ENCODE peak calls at places on chromosome 9, in eight cellular contexts. Y is GM03348; C is stimulated activated CD4-positive, alpha-beta T cell treated with anti-CD3 and anti-CD28 coated beads, Interleukin-2, amount 100 ng/mL, for 24 hours; K is ACHN; T is GM18507; U is head of caudate nucleus; J is GM20000; H is stimulated activated naive CD4-positive, alpha-beta T cell. O is an unnamed sample.

GRCh38 chr9:85262333-85262732 is 479.4 kb downstream of the AGTPBP1 start:
- DNase-seq in K (no peak), C (no peak), T (no peak), U (no peak), H (no peak), Y (no peak), J (no peak), O (no peak)

GRCh38 chr9:126985870-126986498 is 71.4 kb downstream of the RALGPS1 start:
- DNase-seq in H (peak; percentile 81), K (peak; percentile 80), Y (peak; percentile 61), J (peak; percentile 41), U (peak; percentile 26), C (peak; percentile 81), T (peak; percentile 35), O (peak; percentile 36)

GRCh38 chr9:73736266-73736665 is 584.6 kb downstream of the ANXA1 start:
- DNase-seq in T (no peak), U (no peak), H (no peak), Y (no peak), J (no peak), C (no peak), K (no peak), O (no peak)

GRCh38 chr9:4967521-4967920 is 17.6 kb upstream of the JAK2 start:
- DNase-seq in C (no peak), H (no peak), Y (peak; percentile 60), T (no peak), J (no peak), K (no peak), U (no peak), O (no peak)

GRCh38 chr9:111442360-111443027 is 41.7 kb downstream of the ECPAS start:
- DNase-seq in J (no peak), Y (no peak), U (no peak), T (no peak), C (no peak), K (no peak), H (no peak), O (no peak)

GRCh38 chr9:122498883-122499288 is 11.7 kb upstream of the OR1J2 start:
- DNase-seq in K (peak; percentile 41), C (no peak), U (peak; percentile 3), J (peak; percentile 47), T (peak; percentile 3), Y (peak; percentile 56), H (no peak), O (no peak)

GRCh38 chr9:125549465-125550215 is 157.4 kb downstream of the MAPKAP1 start:
- DNase-seq in J (no peak), T (no peak), K (no peak), Y (peak; percentile 65), H (no peak), U (no peak), C (no peak), O (no peak)

GRCh38 chr9:127980056-127980705 is 608 bp downstream of the EEIG1 start:
- DNase-seq in T (no peak), J (peak; percentile 74), H (peak; percentile 35), Y (peak; percentile 51), U (peak; percentile 26), C (peak; percentile 51), K (peak; percentile 28), O (peak; percentile 80)

GRCh38 chr9:77648458-77649108 is 461 bp upstream of the GNA14 start:
- DNase-seq in U (peak; percentile 48), T (no peak), J (no peak), H (no peak), K (peak; percentile 25), C (no peak), Y (peak; percentile 36), O (no peak)

GRCh38 chr9:4167040-4167671 is 132.7 kb downstream of the GLIS3 start:
- DNase-seq in J (no peak), C (no peak), Y (peak; percentile 75), H (no peak), T (no peak), U (no peak), K (no peak), O (no peak)

GRCh38 chr9:71911908-71912325 is 478 bp downstream of the C9orf85 start:
- DNase-seq in Y (peak; percentile 50), K (peak; percentile 15), J (no peak), U (no peak), H (no peak), C (no peak), T (no peak), O (no peak)

GRCh38 chr9:135455401-135456030 is 24.1 kb upstream of the PPP1R26 start:
- DNase-seq in T (no peak), C (no peak), J (peak; percentile 3), H (no peak), K (no peak), Y (no peak), U (no peak), O (no peak)